ENCODE peak calls at places on chromosomes 5 and 9, in nine cellular contexts. F is psoas muscle, W is gastrocnemius medialis, L is cardiac muscle cell, X is transverse colon, I is body of pancreas, R is prostate gland, G is breast epithelium, M is neural progenitor cell. T is an unnamed sample. For H3K4me1, the result is how much of the 10 kb centered on the place peaks cover.

GRCh38 chr5:120083851-120084615 is 380.1 kb upstream of the PRR16 start:
- DNase-seq in M (no peak), F (no peak), X (no peak), G (no peak), W (no peak), R (no peak), L (no peak), I (no peak), T (no peak)

GRCh38 chr9:80074439-80074838 is 502.7 kb downstream of the TLE4 start:
- DNase-seq in G (peak), F (no peak), W (peak), L (peak), M (no peak), X (no peak), I (no peak), R (peak), T (no peak)

GRCh38 chr5:43560128-43560527 is 3.3 kb upstream of the PAIP1 start:
- DNase-seq in R (no peak), F (no peak), X (no peak), L (no peak), M (no peak), W (no peak), G (no peak), I (no peak), T (no peak)

GRCh38 chr9:114258866-114259799 is 63.8 kb upstream of the ORM1 start:
- DNase-seq in X (no peak), F (no peak), R (no peak), L (no peak), M (no peak), W (no peak), I (no peak), G (no peak), T (no peak)

GRCh38 chr9:16275795-16276624 is 594.5 kb downstream of the BNC2 start:
- DNase-seq in M (no peak), I (no peak), G (peak), R (peak), W (no peak), L (no peak), X (no peak), F (peak), T (no peak)

GRCh38 chr5:115439042-115439441 is 105.5 kb downstream of the FEM1C start:
- DNase-seq in W (no peak), I (no peak), R (no peak), F (no peak), M (no peak), L (no peak), X (no peak), G (no peak), T (no peak)

GRCh38 chr9:3491450-3491849 is 34.4 kb downstream of the RFX3 start:
- DNase-seq in X (no peak), M (no peak), F (no peak), L (no peak), I (no peak), W (no peak), G (no peak), R (no peak), T (no peak)

GRCh38 chr9:114300153-114300845 is 22.6 kb upstream of the ORM1 start:
- DNase-seq in L (no peak), R (no peak), F (no peak), X (peak), I (peak), M (no peak), G (no peak), W (no peak), T (no peak)

GRCh38 chr5:125316913-125317545 is 570.6 kb upstream of the ZNF608 start:
- DNase-seq in L (no peak), W (no peak), X (no peak), G (no peak), F (no peak), I (no peak), R (no peak), M (peak), T (no peak)

GRCh38 chr5:170809551-170809950 is 26.0 kb downstream of the GABRP start:
- DNase-seq in I (peak), R (no peak), X (peak), F (no peak), M (peak), W (no peak), L (peak), G (no peak), T (no peak)

GRCh38 chr9:76365028-76365427 is 29.2 kb downstream of the RFK start:
- DNase-seq in R (no peak), F (no peak), G (no peak), L (no peak), X (no peak), I (no peak), W (no peak), M (peak), T (no peak)

GRCh38 chr9:94441796-94442195 is 113.1 kb upstream of the PCAT7 start:
- DNase-seq in M (no peak), G (no peak), W (no peak), F (no peak), I (no peak), R (no peak), L (no peak), X (no peak), T (no peak)

GRCh38 chr5:119532637-119533036 is 80.3 kb downstream of the HSD17B4 start:
- DNase-seq in L (no peak), X (no peak), W (no peak), R (no peak), G (no peak), I (no peak), M (no peak), F (no peak), T (no peak)

GRCh38 chr5:150457112-150457511 is 7.6 kb upstream of the RPS14 start:
- DNase-seq in L (no peak), I (no peak), F (no peak), M (no peak), W (no peak), G (no peak), X (no peak), R (no peak), T (no peak)

GRCh38 chr9:92669527-92669889 is 423 bp downstream of the IPPK start:
- DNase-seq in X (peak), M (peak), R (no peak), I (peak), G (no peak), F (peak), W (peak), L (no peak), T (peak)

GRCh38 chr5:31153523-31153922 is 40.0 kb upstream of the CDH6 start:
- DNase-seq in R (no peak), X (no peak), G (no peak), F (no peak), M (no peak), I (no peak), W (no peak), L (no peak), T (no peak)

GRCh38 chr9:110626109-110626829 is 42.3 kb upstream of the MUSK start:
- DNase-seq in G (no peak), X (no peak), L (no peak), F (no peak), R (no peak), W (no peak), I (no peak), M (no peak), T (no peak)

GRCh38 chr9:133738039-133738805 is at the start of gene SARDH:
- DNase-seq in L (peak), G (no peak), X (peak), I (peak), W (no peak), M (peak), R (no peak), F (peak), T (peak)

GRCh38 chr5:109173395-109173794 is 236.4 kb downstream of the PJA2 start:
- DNase-seq in M (no peak), R (no peak), I (no peak), L (no peak), F (no peak), X (no peak), G (no peak), W (no peak), T (no peak)

GRCh38 chr5:5422819-5423515 is 490 bp downstream of the ICE1 start:
- DNase-seq in W (no peak), X (no peak), L (no peak), F (no peak), R (no peak), M (no peak), G (no peak), I (no peak), T (peak)

GRCh38 chr5:155144956-155145355 is 131.4 kb downstream of the KIF4B start:
- DNase-seq in I (no peak), L (no peak), W (no peak), R (no peak), M (no peak), F (no peak), G (no peak), X (no peak), T (no peak)

GRCh38 chr9:129143031-129143441 is 31.8 kb downstream of the PTPA start:
- DNase-seq in W (peak), L (peak), M (peak), I (peak), X (peak), R (peak), F (peak), G (peak), T (peak)

GRCh38 chr5:124736111-124736813 is 10.2 kb downstream of the ZNF608 start:
- DNase-seq in I (no peak), F (no peak), W (no peak), M (no peak), X (no peak), R (no peak), L (no peak), G (no peak), T (no peak)

GRCh38 chr9:120934271-120934670 is 7.7 kb upstream of the TRAF1 start:
- DNase-seq in X (no peak), W (no peak), L (no peak), I (no peak), G (no peak), F (no peak), R (no peak), M (no peak), T (no peak)

GRCh38 chr9:70411141-70411929 is 3.1 kb downstream of the KLF9 start:
- DNase-seq in G (peak), F (peak), X (peak), R (peak), I (peak), L (peak), M (peak), W (peak), T (peak)
- H3K4me1 ChIP-seq in G (under half), F (half or more), X (half or more), R (under half), I (half or more), L (under half), M (under half), W (under half), T (under half)

GRCh38 chr5:143376195-143376772 is 27.2 kb downstream of the NR3C1 start:
- DNase-seq in M (no peak), F (no peak), I (no peak), R (no peak), G (no peak), X (no peak), L (no peak), W (no peak), T (no peak)
- H3K4me1 ChIP-seq in M (under half), F (half or more), I (under half), R (under half), G (under half), X (under half), L (under half), W (half or more), T (under half)

GRCh38 chr5:174065528-174066189 is 20.2 kb downstream of the NSG2 start:
- DNase-seq in X (no peak), W (no peak), L (peak), R (no peak), M (peak), I (peak), G (no peak), F (no peak), T (no peak)

GRCh38 chr5:174063092-174063756 is 17.7 kb downstream of the NSG2 start:
- DNase-seq in X (no peak), W (no peak), I (no peak), M (no peak), L (no peak), R (no peak), G (no peak), F (no peak), T (no peak)

GRCh38 chr5:174067499-174067898 is 22.0 kb downstream of the NSG2 start:
- DNase-seq in R (no peak), L (no peak), G (no peak), I (no peak), F (no peak), W (no peak), X (no peak), M (no peak), T (no peak)

GRCh38 chr5:174059247-174059646 is 13.7 kb downstream of the NSG2 start:
- DNase-seq in R (no peak), M (no peak), I (no peak), L (no peak), W (no peak), X (no peak), G (no peak), F (no peak), T (no peak)

GRCh38 chr5:174064171-174064570 is 18.7 kb downstream of the NSG2 start:
- DNase-seq in M (no peak), I (no peak), F (no peak), R (no peak), L (no peak), G (no peak), X (no peak), W (no peak), T (no peak)
- H3K4me1 ChIP-seq in M (under half), I (under half), F (under half), R (under half), L (under half), G (under half), X (under half), W (under half), T (under half)

GRCh38 chr9:107869111-107869510 is 379.5 kb upstream of the KLF4 start:
- DNase-seq in W (no peak), F (no peak), G (no peak), L (no peak), X (no peak), M (no peak), I (no peak), R (no peak), T (no peak)
- H3K4me1 ChIP-seq in W (under half), F (under half), G (under half), L (under half), X (under half), M (under half), I (under half), R (under half), T (under half)

GRCh38 chr5:139707445-139708003 is 59.4 kb downstream of the CXXC5 start:
- DNase-seq in R (no peak), W (no peak), G (no peak), I (no peak), X (no peak), F (no peak), L (no peak), M (no peak), T (no peak)

GRCh38 chr5:139708434-139708849 is 60.3 kb downstream of the CXXC5 start:
- DNase-seq in W (no peak), I (no peak), F (no peak), L (no peak), X (no peak), M (peak), R (no peak), G (no peak), T (no peak)

GRCh38 chr5:139704748-139705147 is 56.6 kb downstream of the CXXC5 start:
- DNase-seq in W (no peak), F (no peak), R (no peak), X (no peak), M (no peak), I (no peak), G (no peak), L (no peak), T (no peak)

GRCh38 chr5:139705191-139705590 is 57.0 kb downstream of the CXXC5 start:
- DNase-seq in X (no peak), I (no peak), F (no peak), W (no peak), M (no peak), G (no peak), R (no peak), L (no peak), T (no peak)

GRCh38 chr5:139705655-139706587 is 57.8 kb downstream of the CXXC5 start:
- DNase-seq in F (no peak), W (no peak), M (no peak), L (no peak), G (no peak), I (no peak), X (no peak), R (no peak), T (no peak)
- H3K4me1 ChIP-seq in F (under half), W (under half), M (under half), L (under half), G (under half), I (under half), X (under half), R (under half), T (under half)

DNA sequence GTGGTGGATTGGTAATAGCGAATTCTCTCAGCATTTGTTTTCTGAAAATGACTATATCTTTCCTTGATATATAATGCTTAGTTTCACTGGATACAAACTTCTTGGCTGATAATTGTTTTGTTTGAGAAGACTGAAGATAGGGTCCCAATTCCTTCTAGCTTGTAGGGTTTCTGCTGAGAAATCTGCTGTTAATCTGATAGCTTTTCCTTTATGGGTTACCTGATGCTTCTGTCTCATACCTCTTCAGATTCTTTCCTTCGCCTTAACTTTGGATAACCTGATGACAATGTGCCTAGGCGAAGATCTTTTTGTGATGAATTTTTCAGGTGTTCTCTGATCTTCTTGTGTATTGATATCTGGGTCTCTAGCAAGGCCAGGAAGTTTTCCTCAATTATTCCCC is 94.7 kb upstream of the ACO1 start:
- DNase-seq in W (no peak), L (no peak), X (no peak), G (no peak), F (no peak), I (no peak), R (no peak), M (no peak), T (no peak)
- H3K4me1 ChIP-seq in W (under half), L (under half), X (under half), G (under half), F (under half), I (under half), R (under half), M (under half), T (under half)

DNA sequence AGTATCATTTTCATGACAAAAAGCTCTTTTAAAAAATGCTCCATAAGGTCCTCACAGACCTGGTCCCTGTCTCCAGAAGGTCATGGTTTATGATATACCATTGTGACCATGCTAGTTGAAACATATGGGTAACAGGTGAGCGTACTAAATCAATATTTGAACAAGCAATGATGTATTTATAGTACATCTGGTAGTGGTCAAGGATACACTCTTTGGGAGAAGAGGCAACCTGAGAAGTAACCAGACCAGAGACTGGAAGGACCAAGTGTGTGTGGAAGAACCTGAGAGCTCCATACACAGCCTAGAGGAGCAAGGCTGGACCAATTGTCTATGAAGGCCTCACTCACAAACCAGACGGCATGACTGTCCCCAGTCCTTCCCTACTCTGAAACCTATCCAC is 55.1 kb downstream of the LHFPL2 start:
- DNase-seq in F (no peak), L (no peak), I (no peak), M (no peak), R (no peak), X (no peak), W (no peak), G (no peak), T (no peak)
- H3K4me1 ChIP-seq in F (half or more), L (half or more), I (half or more), M (under half), R (under half), X (half or more), W (under half), G (under half), T (under half)